ENCODE peak calls at places on chromosomes 13 and 19, in nine cellular contexts. A, Z, P, C, B, I, L, R and D are unnamed samples.
A peak's percentile ranks its signal among the peaks of the same experiment; 100 is the strongest.

GRCh38 chr13:99792079-99792921 is 179.3 kb downstream of the ZIC5 start:
- DNase-seq in A (no peak), Z (no peak), P (no peak), C (no peak), B (no peak), I (no peak), L (no peak), R (no peak), D (no peak)

GRCh38 chr19:46861691-46862503 is 1.1 kb downstream of the ARHGAP35 start:
- DNase-seq in A (no peak), Z (no peak), P (no peak), C (no peak), B (peak; percentile 80), I (no peak), L (no peak), R (no peak), D (peak; percentile 51)

GRCh38 chr19:10095948-10096614 is 6.4 kb downstream of the ANGPTL6 start:
- DNase-seq in A (peak; percentile 74), Z (peak; percentile 87), P (peak; percentile 89), C (peak; percentile 95), B (peak; percentile 97), I (peak; percentile 99), L (peak; percentile 59), R (peak; percentile 81), D (peak; percentile 87)

GRCh38 chr19:46748325-46749109 is 2.3 kb upstream of the STRN4 start:
- DNase-seq in A (no peak), Z (peak; percentile 53), P (peak; percentile 56), C (peak; percentile 75), B (peak; percentile 92), I (peak; percentile 68), L (no peak), R (peak; percentile 85), D (peak; percentile 79)

GRCh38 chr19:43640424-43640757 is 741 bp upstream of the CADM4 start:
- DNase-seq in A (no peak), Z (no peak), P (no peak), C (peak; percentile 48), B (no peak), I (no peak), L (no peak), R (no peak), D (no peak)

GRCh38 chr19:50459067-50459456 is 17.2 kb upstream of the EMC10 start:
- DNase-seq in A (no peak), Z (no peak), P (no peak), C (no peak), B (no peak), I (no peak), L (no peak), R (no peak), D (no peak)

GRCh38 chr13:50798923-50799322 is 44.6 kb downstream of the DLEU7 start:
- DNase-seq in A (no peak), Z (no peak), P (no peak), C (no peak), B (no peak), I (no peak), L (no peak), R (no peak), D (peak; percentile 31)

GRCh38 chr13:41127746-41128145 is 4.9 kb downstream of the KBTBD6 start:
- DNase-seq in A (no peak), Z (no peak), P (no peak), C (no peak), B (no peak), I (no peak), L (no peak), R (no peak), D (no peak)

GRCh38 chr19:47377208-47377701 is 28.1 kb downstream of the DHX34 start:
- DNase-seq in A (no peak), Z (no peak), P (no peak), C (no peak), B (no peak), I (no peak), L (no peak), R (no peak), D (no peak)

GRCh38 chr19:54206831-54207177 is 6.1 kb downstream of the RPS9 start:
- DNase-seq in A (no peak), Z (no peak), P (no peak), C (no peak), B (no peak), I (no peak), L (no peak), R (no peak), D (no peak)

GRCh38 chr19:58007285-58007684 is 4.7 kb upstream of the ZNF606 start:
- DNase-seq in A (no peak), Z (no peak), P (no peak), C (no peak), B (no peak), I (no peak), L (no peak), R (no peak), D (peak; percentile 15)